ENCODE peak calls at places on chromosomes 13 and 19, in seven cellular contexts. Q, I, C, U, E, B and P are unnamed samples.

GRCh38 chr13:78784017-78784745 is 125.2 kb upstream of the OBI1 start:
- DNase-seq in Q (no peak), I (no peak), C (no peak), U (no peak), E (no peak), B (no peak), P (no peak)

GRCh38 chr13:43720780-43721397 is 65.9 kb downstream of the ENOX1 start:
- DNase-seq in Q (no peak), I (no peak), C (no peak), U (peak; percentile 43), E (peak; percentile 28), B (no peak), P (no peak)

GRCh38 chr13:99960663-99961440 is 10.7 kb downstream of the ZIC5 start:
- DNase-seq in Q (no peak), I (no peak), C (no peak), U (no peak), E (no peak), B (no peak), P (no peak)

GRCh38 chr13:30572859-30573275 is 44.9 kb upstream of the USPL1 start:
- DNase-seq in Q (no peak), I (no peak), C (no peak), U (peak; percentile 54), E (peak; percentile 75), B (no peak), P (no peak)

GRCh38 chr19:16293133-16294085 is 31.2 kb upstream of the KLF2 start:
- DNase-seq in Q (peak; percentile 88), I (no peak), C (peak; percentile 19), U (peak; percentile 89), E (peak; percentile 98), B (peak; percentile 68), P (no peak)

GRCh38 chr13:114143806-114144605 is 11.6 kb upstream of the RASA3 start:
- DNase-seq in Q (peak; percentile 67), I (no peak), C (peak; percentile 66), U (no peak), E (no peak), B (peak; percentile 55), P (no peak)

GRCh38 chr19:55353803-55354697 is 469 bp downstream of the COX6B2 start:
- DNase-seq in Q (peak; percentile 91), I (peak; percentile 80), C (peak; percentile 89), U (no peak), E (no peak), B (peak; percentile 86), P (no peak)

GRCh38 chr19:30799854-30800755 is 427.9 kb downstream of the ZNF536 start:
- DNase-seq in Q (no peak), I (peak; percentile 60), C (peak; percentile 75), U (no peak), E (no peak), B (peak; percentile 74), P (peak; percentile 54)

GRCh38 chr13:98143157-98143553 is 261 bp downstream of the FARP1 start:
- DNase-seq in Q (peak; percentile 90), I (peak; percentile 71), C (peak; percentile 76), U (no peak), E (no peak), B (peak; percentile 85), P (no peak)

GRCh38 chr19:51751655-51752054 is at the start of gene FPR1:
- DNase-seq in Q (no peak), I (no peak), C (no peak), U (peak; percentile 63), E (no peak), B (no peak), P (no peak)

GRCh38 chr19:38850976-38851621 is 1.3 kb upstream of the HNRNPL start:
- DNase-seq in Q (peak; percentile 88), I (peak; percentile 61), C (peak; percentile 50), U (no peak), E (no peak), B (peak; percentile 76), P (peak; percentile 19)

GRCh38 chr13:114145256-114145655 is 12.8 kb upstream of the RASA3 start:
- DNase-seq in Q (peak; percentile 35), I (no peak), C (no peak), U (no peak), E (no peak), B (no peak), P (no peak)

GRCh38 chr13:94312511-94313191 is 166.8 kb downstream of the DCT start:
- DNase-seq in Q (no peak), I (no peak), C (peak; percentile 12), U (no peak), E (no peak), B (no peak), P (no peak)

GRCh38 chr13:106443625-106444024 is 91.8 kb downstream of the EFNB2 start:
- DNase-seq in Q (no peak), I (no peak), C (no peak), U (no peak), E (no peak), B (no peak), P (no peak)

GRCh38 chr19:1906985-1907562 is 1.9 kb downstream of the ADAT3 start:
- DNase-seq in Q (no peak), I (no peak), C (no peak), U (no peak), E (no peak), B (no peak), P (no peak)

GRCh38 chr13:53953205-53953604 is 924.6 kb downstream of the OLFM4 start:
- DNase-seq in Q (no peak), I (no peak), C (no peak), U (no peak), E (no peak), B (no peak), P (no peak)

DNA sequence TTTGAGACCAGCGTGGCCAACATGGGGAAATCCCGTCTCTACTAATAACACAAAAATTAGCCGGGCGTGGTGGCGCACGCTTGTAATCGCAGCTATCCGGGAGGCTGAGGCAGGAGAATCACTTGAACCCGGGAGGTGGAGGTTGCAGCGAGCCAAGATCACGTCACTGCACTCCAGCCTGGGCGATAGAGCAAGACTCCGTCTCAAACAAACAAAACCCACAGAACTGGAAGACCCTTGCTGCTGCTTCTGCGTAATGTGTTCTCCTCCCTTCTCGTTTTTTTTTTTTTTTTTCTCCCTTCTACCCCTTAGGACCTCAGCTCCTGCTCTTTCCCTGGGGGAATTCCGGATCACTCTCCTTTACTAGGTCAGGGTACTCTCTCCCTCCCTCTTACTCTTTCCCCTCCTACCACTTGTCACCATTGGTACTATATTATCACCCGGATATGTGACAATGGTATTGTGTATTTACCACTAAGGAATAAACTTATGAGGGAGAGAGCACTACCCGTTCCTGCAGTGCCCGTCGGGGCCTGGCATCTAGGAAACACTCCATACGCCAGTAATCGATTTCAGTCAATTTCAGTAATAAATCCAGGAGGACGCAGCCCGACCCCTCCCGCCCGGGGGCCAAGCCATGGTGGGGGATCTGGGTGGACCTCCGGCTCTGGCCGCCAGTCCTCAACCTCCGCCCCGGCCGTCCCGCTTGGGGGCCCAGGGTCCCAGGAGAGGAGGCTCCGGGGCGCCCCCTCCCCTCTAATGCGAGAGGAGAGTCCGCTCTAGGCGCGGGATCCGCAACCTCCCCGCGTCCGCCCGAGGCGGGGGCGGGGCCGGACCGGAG is 423 bp upstream of the GARRE1 start:
- DNase-seq in Q (peak; percentile 95), I (peak; percentile 91), C (peak; percentile 94), U (peak; percentile 64), E (peak; percentile 55), B (peak; percentile 96), P (peak; percentile 89)
- TF ChIP-seq CTCF in Q (no peak), I (no peak), C (no peak), U (no peak), E (no peak), B (no peak), P (no peak)

GRCh38 chr19:28424662-28425430 is 788.1 kb downstream of the UQCRFS1 start:
- DNase-seq in Q (no peak), I (no peak), C (no peak), U (no peak), E (no peak), B (no peak), P (no peak)
- TF ChIP-seq CTCF in Q (no peak), I (no peak), C (no peak), U (no peak), E (no peak), B (no peak), P (no peak)

DNA sequence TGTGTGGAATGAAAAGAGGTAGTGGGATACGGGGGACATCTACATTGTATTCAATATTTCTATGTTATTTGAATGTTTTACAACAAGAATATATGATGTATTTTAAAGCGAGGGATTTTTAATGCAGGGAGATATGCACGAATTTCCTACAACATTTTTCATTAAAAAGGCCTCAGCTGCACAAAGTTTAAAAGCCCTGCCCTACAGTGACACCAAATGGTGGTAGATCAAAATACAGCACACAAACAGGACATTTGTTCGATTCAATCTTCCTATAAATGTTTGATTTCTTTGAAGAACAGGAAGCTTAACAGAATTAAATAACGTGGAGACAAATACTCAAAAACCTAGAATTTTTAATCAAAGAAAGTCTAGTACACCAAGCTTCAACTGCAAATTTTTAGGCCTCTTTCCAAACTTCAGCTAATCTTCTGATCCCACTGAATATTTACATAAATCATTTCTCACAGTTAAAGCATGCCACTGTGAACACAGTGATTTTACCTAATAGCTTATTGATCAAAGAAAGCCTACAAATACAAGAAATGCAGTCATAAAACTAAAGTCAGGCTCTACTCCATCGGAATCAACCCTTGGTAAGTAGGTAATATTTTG is 257.2 kb downstream of the DIAPH3 start:
- DNase-seq in Q (no peak), I (no peak), C (peak; percentile 4), U (peak; percentile 43), E (peak; percentile 76), B (no peak), P (no peak)
- TF ChIP-seq CTCF in Q (peak; percentile 51), I (peak; percentile 48), C (peak; percentile 52), U (peak; percentile 50), E (peak; percentile 65), B (peak; percentile 59), P (peak; percentile 66)

GRCh38 chr19:4360641-4361151 is 17.3 kb downstream of the MPND start:
- DNase-seq in Q (peak; percentile 88), I (peak; percentile 49), C (no peak), U (no peak), E (peak; percentile 63), B (no peak), P (no peak)

GRCh38 chr19:4363571-4364304 is 20.4 kb downstream of the MPND start:
- DNase-seq in Q (peak; percentile 76), I (peak; percentile 45), C (no peak), U (no peak), E (no peak), B (no peak), P (no peak)

GRCh38 chr19:4362038-4362828 is 18.9 kb downstream of the MPND start:
- DNase-seq in Q (peak; percentile 76), I (no peak), C (peak; percentile 45), U (no peak), E (no peak), B (no peak), P (no peak)

GRCh38 chr19:4361152-4362037 is 18.0 kb downstream of the MPND start:
- DNase-seq in Q (peak; percentile 79), I (peak; percentile 48), C (no peak), U (no peak), E (peak; percentile 37), B (no peak), P (no peak)

GRCh38 chr19:4362871-4363545 is 19.6 kb downstream of the MPND start:
- DNase-seq in Q (peak; percentile 75), I (no peak), C (no peak), U (peak; percentile 27), E (no peak), B (no peak), P (no peak)
- TF ChIP-seq CTCF in Q (no peak), I (no peak), C (no peak), U (peak; percentile 24), E (no peak), B (no peak), P (no peak)